ENCODE peak calls at places on chromosomes 16 and 17, in five cellular contexts. J is stimulated activated CD8-positive, alpha-beta memory T cell treated with anti-CD3 and anti-CD28 coated beads, Interleukin-4, amount 100 ng/mL, for 1 hour; P is vagina; I is activated CD4-positive, alpha-beta T cell treated with anti-CD3 and anti-CD28 coated beads for 4 hours; Z is osteocyte. O is an unnamed sample.

GRCh38 chr17:45257115-45257514 is 4.8 kb downstream of the SPATA32 start:
- DNase-seq in J (no peak), P (no peak), I (no peak), Z (no peak), O (no peak)

GRCh38 chr17:39704821-39705551 is 5.1 kb downstream of the ERBB2 start:
- DNase-seq in J (no peak), P (no peak), I (no peak), Z (peak; percentile 77), O (peak; percentile 30)

GRCh38 chr16:24689128-24689527 is 40.3 kb upstream of the TNRC6A start:
- DNase-seq in J (no peak), P (no peak), I (no peak), Z (no peak), O (peak; percentile 83)

GRCh38 chr16:72189865-72190371 is 18.0 kb upstream of the PMFBP1 start:
- DNase-seq in J (no peak), P (no peak), I (no peak), Z (no peak), O (peak; percentile 30)

GRCh38 chr17:73096866-73097265 is 4.4 kb upstream of the SLC39A11 start:
- DNase-seq in J (no peak), P (peak; percentile 83), I (no peak), Z (no peak), O (peak; percentile 73)

GRCh38 chr17:77854759-77855745 is 103.5 kb upstream of the TNRC6C start:
- DNase-seq in J (no peak), P (no peak), I (no peak), Z (no peak), O (no peak)

GRCh38 chr17:44536090-44536960 is 21.0 kb upstream of the FZD2 start:
- DNase-seq in J (no peak), P (no peak), I (no peak), Z (peak; percentile 86), O (no peak)

GRCh38 chr17:11240841-11241610 is at the start of gene SHISA6:
- DNase-seq in J (no peak), P (no peak), I (no peak), Z (no peak), O (no peak)

GRCh38 chr17:39677581-39678339 is 9.5 kb downstream of the PNMT start:
- DNase-seq in J (no peak), P (no peak), I (no peak), Z (no peak), O (no peak)

GRCh38 chr17:29108806-29109476 is 66.0 kb downstream of the PIPOX start:
- DNase-seq in J (no peak), P (no peak), I (no peak), Z (no peak), O (no peak)

GRCh38 chr17:31696184-31696602 is 162.9 kb downstream of the COPRS start:
- DNase-seq in J (no peak), P (no peak), I (no peak), Z (peak; percentile 94), O (peak; percentile 100)

GRCh38 chr16:83494459-83494858 is 313.3 kb upstream of the HSBP1 start:
- DNase-seq in J (no peak), P (no peak), I (no peak), Z (no peak), O (no peak)

GRCh38 chr16:48535831-48536599 is 74.0 kb downstream of the N4BP1 start:
- DNase-seq in J (no peak), P (peak; percentile 90), I (no peak), Z (peak; percentile 95), O (peak; percentile 95)